ENCODE peak calls at places on chromosomes 2 and 18, in nine cellular contexts. S, M, T, X, B, G, O, L and H are unnamed samples.

GRCh38 chr2:135709992-135710391 is 31.7 kb upstream of the UBXN4 start:
- DNase-seq in S (peak; percentile 41), M (peak; percentile 73), T (peak; percentile 56), X (peak; percentile 66), B (peak; percentile 75), G (peak; percentile 82), O (peak; percentile 66), L (peak; percentile 63), H (peak; percentile 75)

GRCh38 chr2:34806396-34806795 is 1207.3 kb upstream of the FAM98A start:
- DNase-seq in S (no peak), M (no peak), T (no peak), X (no peak), B (no peak), G (no peak), O (no peak), L (no peak), H (no peak)

GRCh38 chr2:226495466-226496161 is 304.0 kb downstream of the IRS1 start:
- DNase-seq in S (no peak), M (no peak), T (no peak), X (no peak), B (no peak), G (no peak), O (peak; percentile 84), L (no peak), H (peak; percentile 30)

GRCh38 chr2:215772003-215772402 is 241.3 kb downstream of the MREG start:
- DNase-seq in S (no peak), M (no peak), T (no peak), X (no peak), B (no peak), G (no peak), O (no peak), L (no peak), H (no peak)

GRCh38 chr2:229843613-229844012 is 78.2 kb downstream of the TRIP12 start:
- DNase-seq in S (no peak), M (no peak), T (no peak), X (no peak), B (no peak), G (no peak), O (no peak), L (no peak), H (no peak)

GRCh38 chr2:85273732-85274731 is 53.8 kb downstream of the TGOLN2 start:
- DNase-seq in S (peak; percentile 65), M (peak; percentile 66), T (peak; percentile 26), X (no peak), B (no peak), G (no peak), O (no peak), L (no peak), H (no peak)

GRCh38 chr2:61435291-61435690 is 35.6 kb downstream of the USP34 start:
- DNase-seq in S (no peak), M (no peak), T (no peak), X (no peak), B (no peak), G (no peak), O (no peak), L (no peak), H (no peak)

GRCh38 chr18:65206551-65207260 is 544.1 kb upstream of the CDH7 start:
- DNase-seq in S (no peak), M (no peak), T (no peak), X (no peak), B (no peak), G (peak; percentile 71), O (peak; percentile 2), L (no peak), H (peak; percentile 24)

GRCh38 chr2:234961784-234962183 is 10.0 kb downstream of the SH3BP4 start:
- DNase-seq in S (no peak), M (no peak), T (no peak), X (no peak), B (no peak), G (peak; percentile 33), O (no peak), L (no peak), H (no peak)

GRCh38 chr2:55616509-55617159 is 788 bp downstream of the PPP4R3B start:
- DNase-seq in S (peak; percentile 8), M (peak; percentile 44), T (peak; percentile 37), X (no peak), B (no peak), G (no peak), O (peak; percentile 41), L (peak; percentile 30), H (no peak)

GRCh38 chr2:42922293-42922692 is 129.9 kb upstream of the HAAO start:
- DNase-seq in S (no peak), M (no peak), T (no peak), X (no peak), B (no peak), G (no peak), O (no peak), L (no peak), H (no peak)

GRCh38 chr2:112891333-112891950 is 19.5 kb upstream of the IL37 start:
- DNase-seq in S (no peak), M (no peak), T (no peak), X (no peak), B (no peak), G (no peak), O (peak; percentile 76), L (no peak), H (no peak)

GRCh38 chr2:135832891-135833290 is 4.1 kb downstream of the LCT start:
- DNase-seq in S (no peak), M (no peak), T (no peak), X (no peak), B (no peak), G (no peak), O (no peak), L (no peak), H (no peak)

GRCh38 chr2:160920791-160921303 is 239.4 kb upstream of the TANK start:
- DNase-seq in S (peak; percentile 55), M (peak; percentile 74), T (no peak), X (no peak), B (no peak), G (no peak), O (no peak), L (no peak), H (peak; percentile 21)

GRCh38 chr2:188196343-188197008 is 95.2 kb upstream of the GULP1 start:
- DNase-seq in S (no peak), M (no peak), T (no peak), X (no peak), B (no peak), G (no peak), O (no peak), L (no peak), H (no peak)

GRCh38 chr2:204545861-204546773 is 842 bp downstream of the PARD3B start:
- DNase-seq in S (no peak), M (no peak), T (peak; percentile 59), X (no peak), B (no peak), G (peak; percentile 78), O (peak; percentile 57), L (no peak), H (peak; percentile 32)

GRCh38 chr2:223635080-223635479 is 32.9 kb upstream of the SCG2 start:
- DNase-seq in S (no peak), M (no peak), T (no peak), X (no peak), B (no peak), G (no peak), O (no peak), L (no peak), H (no peak)

DNA sequence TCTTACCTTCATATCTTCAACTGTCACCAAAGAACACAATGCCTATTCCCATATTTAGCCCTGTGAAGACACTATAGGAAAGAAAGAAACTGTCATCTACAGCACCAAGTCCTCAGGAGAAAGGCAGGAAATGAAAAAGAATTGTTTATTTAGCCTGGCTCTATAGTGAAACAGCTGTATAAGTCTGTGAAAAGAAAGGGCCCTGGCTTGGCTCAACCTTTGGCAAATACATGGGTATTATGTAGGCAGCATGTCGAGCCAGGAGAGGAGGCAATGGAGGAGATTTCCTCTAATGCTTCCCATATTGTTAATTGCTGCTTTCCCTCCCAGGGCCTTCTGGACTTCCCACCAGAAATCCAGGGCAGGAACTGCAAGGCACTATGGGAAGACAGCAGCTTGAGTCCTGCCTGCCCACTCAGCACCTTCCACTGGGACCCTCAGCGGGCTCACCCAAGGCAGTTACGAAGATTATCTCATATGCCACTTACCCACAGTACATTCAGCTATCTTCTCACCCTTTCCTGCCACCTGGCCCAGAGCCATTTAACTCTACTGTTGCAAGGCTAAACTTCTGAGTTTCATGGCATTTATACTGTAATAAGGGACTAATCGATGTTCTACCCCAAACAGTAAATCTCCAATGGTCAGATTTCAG is 30.1 kb downstream of the SLC8A1 start:
- DNase-seq in S (no peak), M (no peak), T (no peak), X (no peak), B (no peak), G (no peak), O (no peak), L (no peak), H (no peak)
- TF ChIP-seq CTCF in S (no peak), M (no peak), T (no peak), X (no peak), B (no peak), G (no peak), O (no peak), L (no peak), H (no peak)

GRCh38 chr18:74496508-74497307 is 545 bp downstream of the CNDP2 start:
- DNase-seq in S (peak; percentile 58), M (peak; percentile 79), T (peak; percentile 70), X (peak; percentile 53), B (peak; percentile 45), G (no peak), O (peak; percentile 75), L (no peak), H (peak; percentile 71)
- TF ChIP-seq CTCF in S (no peak), M (no peak), T (peak; percentile 41), X (peak; percentile 43), B (no peak), G (peak; percentile 12), O (no peak), L (peak; percentile 17), H (no peak)

GRCh38 chr2:180012523-180012922 is 5.4 kb upstream of the CWC22 start:
- DNase-seq in S (no peak), M (no peak), T (no peak), X (no peak), B (no peak), G (no peak), O (no peak), L (no peak), H (no peak)
- TF ChIP-seq CTCF in S (no peak), M (no peak), T (no peak), X (no peak), B (no peak), G (no peak), O (no peak), L (no peak), H (no peak)

DNA sequence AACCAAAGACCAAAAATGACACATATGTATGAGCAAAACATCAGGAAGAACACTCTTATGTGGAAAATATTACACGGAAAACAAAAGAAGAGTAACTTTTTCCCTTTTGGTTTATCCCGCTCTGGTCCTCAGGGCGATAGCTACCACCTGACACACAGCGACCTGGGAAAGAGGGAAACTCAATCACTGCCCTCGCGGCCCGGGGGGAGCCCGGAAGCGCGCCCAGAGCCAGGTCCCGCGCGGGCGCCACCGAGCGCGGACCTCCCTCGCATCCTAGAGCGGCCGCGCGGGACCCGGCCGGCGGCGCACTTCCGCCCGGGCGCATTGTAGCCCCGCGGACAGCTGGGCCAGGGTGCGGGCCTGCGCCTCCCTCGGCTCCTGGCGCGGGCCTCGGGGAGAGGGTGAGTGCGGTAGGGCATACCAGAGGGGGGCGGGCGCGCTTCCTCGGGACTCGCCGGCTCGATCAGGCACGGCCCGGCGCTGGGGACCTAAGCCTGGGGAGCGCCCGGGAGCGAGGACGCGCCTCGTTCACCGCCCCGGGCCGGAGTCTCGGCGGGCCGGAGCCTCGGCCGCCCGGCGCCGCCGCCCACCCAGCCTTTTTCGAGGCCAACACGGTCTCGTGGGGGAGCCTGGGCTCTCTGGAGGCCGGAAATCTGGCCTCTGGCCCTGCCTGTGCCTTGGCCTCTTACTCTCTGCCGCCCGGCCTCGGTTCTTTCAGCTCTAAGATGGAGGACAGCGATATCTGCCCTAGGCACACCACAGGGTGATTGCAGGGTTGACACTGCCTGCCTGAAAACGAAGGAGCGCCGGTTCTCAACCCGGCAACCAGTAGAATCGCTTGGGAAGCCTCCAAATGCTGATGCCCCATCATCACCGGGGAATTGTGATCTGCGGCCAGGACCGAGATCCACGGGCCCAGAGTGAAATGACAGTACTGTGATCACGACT is at the start of gene ELAC1:
- DNase-seq in S (peak; percentile 72), M (peak; percentile 94), T (peak; percentile 81), X (peak; percentile 59), B (peak; percentile 68), G (peak; percentile 95), O (peak; percentile 75), L (peak; percentile 82), H (peak; percentile 79)
- TF ChIP-seq CTCF in S (no peak), M (peak; percentile 2), T (no peak), X (peak; percentile 14), B (no peak), G (no peak), O (no peak), L (no peak), H (no peak)